ENCODE peak calls at places on chromosome 3, in eight cellular contexts. Q, C, E, J, W, Z, P and O are unnamed samples.
A peak's percentile ranks its signal among the peaks of the same experiment; 100 is the strongest.

GRCh38 chr3:111610189-111610588 is 15.0 kb upstream of the ZBED2 start:
- DNase-seq in E (no peak), P (no peak), J (no peak), Z (no peak), W (no peak), C (peak; percentile 16), Q (no peak), O (no peak)

GRCh38 chr3:149340310-149340933 is 7.0 kb upstream of the TM4SF18 start:
- DNase-seq in Q (no peak), C (no peak), P (no peak), Z (no peak), J (no peak), E (no peak), W (peak; percentile 64), O (no peak)

GRCh38 chr3:141969711-141970110 is 93.3 kb downstream of the ATP1B3 start:
- DNase-seq in P (no peak), Q (no peak), Z (no peak), J (no peak), C (no peak), E (no peak), W (no peak), O (no peak)

GRCh38 chr3:173983353-173983752 is 585.8 kb downstream of the NLGN1 start:
- DNase-seq in E (no peak), Z (no peak), J (no peak), C (no peak), P (no peak), Q (no peak), W (no peak), O (no peak)

GRCh38 chr3:76367281-76367680 is 581.9 kb upstream of the ZNF717 start:
- DNase-seq in P (no peak), Q (no peak), C (no peak), E (no peak), W (no peak), Z (no peak), J (no peak), O (no peak)

GRCh38 chr3:73653877-73654276 is 29.1 kb upstream of the PDZRN3 start:
- DNase-seq in Z (no peak), W (no peak), Q (no peak), P (no peak), J (no peak), E (no peak), C (no peak), O (no peak)

GRCh38 chr3:171005648-171006047 is 20.9 kb downstream of the SLC2A2 start:
- DNase-seq in E (no peak), Q (no peak), P (no peak), C (no peak), Z (no peak), J (no peak), W (no peak), O (no peak)

GRCh38 chr3:128407247-128407646 is 59.4 kb downstream of the DNAJB8 start:
- DNase-seq in W (no peak), Q (no peak), J (no peak), P (no peak), Z (no peak), E (no peak), C (no peak), O (no peak)

GRCh38 chr3:111782943-111783342 is 76.1 kb upstream of the PHLDB2 start:
- DNase-seq in J (no peak), Z (no peak), W (no peak), C (no peak), Q (no peak), P (no peak), E (no peak), O (no peak)

GRCh38 chr3:42071720-42072582 is 19.2 kb upstream of the TRAK1 start:
- DNase-seq in C (no peak), P (peak; percentile 13), Q (peak; percentile 87), W (peak; percentile 84), Z (peak; percentile 71), J (no peak), E (peak; percentile 81), O (peak; percentile 53)

GRCh38 chr3:192861972-192862371 is 55.7 kb downstream of the MB21D2 start:
- DNase-seq in P (no peak), Q (no peak), Z (no peak), W (no peak), J (no peak), C (no peak), E (no peak), O (no peak)

GRCh38 chr3:186098740-186099139 is 10.1 kb downstream of the ETV5 start:
- DNase-seq in W (no peak), Z (no peak), Q (no peak), C (no peak), P (no peak), J (no peak), E (no peak), O (no peak)
- H3K27ac ChIP-seq in W (no peak overlapping the region), Z (no peak overlapping the region), Q (peak overlapping the region; percentile 46), C (no peak overlapping the region), P (no peak overlapping the region), J (no peak overlapping the region), E (no peak overlapping the region), O (no peak overlapping the region)

GRCh38 chr3:160481856-160482255 is 32.3 kb upstream of the TRIM59 start:
- DNase-seq in Z (no peak), C (no peak), J (no peak), E (no peak), W (no peak), Q (no peak), P (no peak), O (no peak)

GRCh38 chr3:160490166-160490565 is 40.6 kb upstream of the TRIM59 start:
- DNase-seq in E (no peak), Z (no peak), J (no peak), W (no peak), P (no peak), C (no peak), Q (no peak), O (no peak)

GRCh38 chr3:160486459-160486869 is 36.9 kb upstream of the TRIM59 start:
- DNase-seq in Q (no peak), Z (no peak), W (peak; percentile 73), E (no peak), P (no peak), C (no peak), J (no peak), O (no peak)

GRCh38 chr3:160482796-160483195 is 33.2 kb upstream of the TRIM59 start:
- DNase-seq in Q (no peak), C (no peak), Z (no peak), E (no peak), P (no peak), J (no peak), W (no peak), O (no peak)

DNA sequence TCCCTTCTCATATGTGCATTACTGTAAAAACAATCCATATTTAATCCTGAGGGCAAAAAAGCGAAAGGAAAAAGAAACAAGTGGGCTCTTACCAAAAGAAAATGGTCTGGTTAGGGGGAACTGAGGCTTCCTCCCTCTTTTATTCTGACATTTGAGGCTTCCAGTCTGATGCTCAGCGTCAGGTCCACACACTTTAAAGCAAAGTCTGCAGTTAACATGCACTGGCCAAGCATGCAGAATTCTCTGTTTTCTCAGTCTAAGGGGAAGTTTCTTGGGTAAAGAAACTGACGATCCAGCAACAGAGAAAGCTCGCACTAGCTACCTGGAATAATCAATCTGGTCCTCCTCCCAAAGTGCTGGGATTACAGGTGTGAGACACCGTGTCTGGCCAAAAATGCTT is 36.3 kb upstream of the TRIM59 start:
- DNase-seq in Z (no peak), C (no peak), P (no peak), E (no peak), J (no peak), W (peak; percentile 12), Q (no peak), O (no peak)
- H3K4me3 ChIP-seq in Z (peak overlapping the region; percentile 23), C (no peak overlapping the region), P (peak overlapping the region; percentile 19), E (peak overlapping the region; percentile 51), J (no peak overlapping the region), W (no peak overlapping the region), Q (peak overlapping the region; percentile 49), O (no peak overlapping the region)

DNA sequence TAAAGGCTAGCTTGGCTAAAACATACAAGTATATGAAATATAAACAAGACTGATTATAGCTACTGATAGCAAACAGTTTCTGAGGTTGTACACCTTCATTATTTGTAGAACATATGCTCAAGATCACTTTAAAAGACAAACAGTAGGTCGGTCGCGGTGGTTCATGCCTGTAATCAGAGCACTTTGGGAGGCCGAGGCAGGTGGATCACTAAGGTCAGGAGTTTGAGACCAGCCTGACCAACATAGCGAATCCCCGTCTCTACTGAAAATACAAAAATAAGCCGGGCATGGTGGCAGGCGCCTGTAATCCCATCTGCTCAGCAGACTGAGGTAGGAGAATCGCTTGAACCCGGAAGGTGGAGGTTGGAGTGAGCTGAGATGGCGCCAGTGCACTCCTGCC is 80.3 kb downstream of the SMARCC1 start:
- DNase-seq in C (no peak), Z (no peak), J (no peak), E (no peak), Q (no peak), P (no peak), W (no peak), O (no peak)
- TF ChIP-seq CTCF in C (no peak), Z (no peak), J (no peak), E (no peak), Q (no peak), P (no peak), W (no peak), O (no peak)

DNA sequence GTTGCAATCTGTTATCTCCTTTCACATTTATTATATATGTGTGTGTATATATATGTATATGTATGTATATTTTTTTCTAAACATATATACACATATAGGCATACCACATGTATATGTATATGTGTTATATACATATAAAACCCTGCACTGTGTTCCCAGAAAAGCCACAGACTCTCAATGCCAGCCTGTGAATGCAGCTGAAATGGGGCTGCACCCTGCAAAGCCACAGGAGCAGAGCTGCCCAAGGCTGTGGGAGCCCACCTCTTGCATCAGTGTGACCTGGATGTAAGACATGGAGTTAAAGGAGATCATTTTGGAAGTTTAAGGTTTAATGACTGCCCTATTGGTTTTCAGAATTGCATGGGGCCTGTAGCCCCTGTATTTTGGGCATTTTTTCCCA is 762.3 kb upstream of the ARPP21 start:
- DNase-seq in W (no peak), Z (no peak), J (no peak), E (no peak), C (no peak), P (no peak), Q (no peak), O (no peak)
- H3K27ac ChIP-seq in W (no peak overlapping the region), Z (no peak overlapping the region), J (no peak overlapping the region), E (no peak overlapping the region), C (no peak overlapping the region), P (no peak overlapping the region), Q (no peak overlapping the region), O (no peak overlapping the region)

GRCh38 chr3:186614597-186615483 is 2.0 kb downstream of the AHSG start:
- DNase-seq in Z (peak; percentile 65), W (peak; percentile 78), P (peak; percentile 63), J (peak; percentile 86), C (peak; percentile 61), Q (peak; percentile 72), E (peak; percentile 68), O (peak; percentile 68)
- H3K4me3 ChIP-seq in Z (no peak overlapping the region), W (no peak overlapping the region), P (no peak overlapping the region), J (no peak overlapping the region), C (peak overlapping the region; percentile 21), Q (no peak overlapping the region), E (no peak overlapping the region), O (no peak overlapping the region)

DNA sequence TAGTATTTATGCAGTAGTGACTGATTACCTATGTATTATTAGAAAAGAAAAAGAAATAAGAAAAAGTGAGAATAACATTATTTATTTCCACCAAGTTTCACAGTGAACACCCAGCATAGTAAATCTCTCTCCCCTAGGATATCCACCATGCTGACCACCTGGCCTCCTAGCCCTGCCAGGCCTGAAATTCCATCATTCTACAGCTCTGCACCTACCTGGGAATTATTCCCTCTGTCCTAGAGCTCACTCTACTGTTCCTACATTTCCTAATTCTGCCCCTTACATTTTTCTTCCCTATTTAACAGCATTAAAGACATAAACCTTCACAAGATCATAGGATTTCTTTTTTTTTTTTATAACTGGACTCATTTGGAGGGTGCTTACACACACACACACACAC is 525.3 kb upstream of the PPP2R3A start:
- DNase-seq in W (no peak), P (no peak), E (no peak), Q (no peak), C (no peak), Z (no peak), J (no peak), O (no peak)
- TF ChIP-seq CTCF in W (no peak), P (no peak), E (no peak), Q (no peak), C (no peak), Z (no peak), J (no peak), O (no peak)